ENCODE peak calls at places on chromosomes 3 and 15, in six cellular contexts. A, P, Q, S, W and M are unnamed samples.

GRCh38 chr15:40928975-40929729 is at the start of gene DLL4:
- DNase-seq in A (no peak), P (no peak), Q (peak), S (peak), W (peak), M (no peak)

GRCh38 chr3:118782755-118783202 is 251.9 kb downstream of the IGSF11 start:
- DNase-seq in A (no peak), P (no peak), Q (no peak), S (no peak), W (no peak), M (no peak)

GRCh38 chr3:154701055-154701454 is 271.1 kb upstream of the GPR149 start:
- DNase-seq in A (no peak), P (no peak), Q (no peak), S (no peak), W (peak), M (no peak)

GRCh38 chr3:120528163-120528562 is 68.0 kb upstream of the NDUFB4 start:
- DNase-seq in A (no peak), P (no peak), Q (no peak), S (no peak), W (no peak), M (no peak)

GRCh38 chr3:197525706-197526105 is 30.1 kb downstream of the BDH1 start:
- DNase-seq in A (peak), P (no peak), Q (peak), S (no peak), W (peak), M (no peak)

GRCh38 chr3:58536501-58537411 is at the start of gene ACOX2:
- DNase-seq in A (peak), P (no peak), Q (peak), S (peak), W (peak), M (no peak)

GRCh38 chr3:98563661-98564281 is 29.6 kb downstream of the CPOX start:
- DNase-seq in A (peak), P (peak), Q (peak), S (no peak), W (peak), M (peak)

GRCh38 chr3:51242939-51243338 is 142.2 kb upstream of the MANF start:
- DNase-seq in A (no peak), P (no peak), Q (no peak), S (no peak), W (no peak), M (no peak)

GRCh38 chr3:108569336-108569735 is 19.9 kb downstream of the CIP2A start:
- DNase-seq in A (no peak), P (no peak), Q (no peak), S (no peak), W (no peak), M (no peak)

GRCh38 chr3:113151475-113152031 is 59.8 kb upstream of the BOC start:
- DNase-seq in A (no peak), P (no peak), Q (no peak), S (no peak), W (no peak), M (no peak)

GRCh38 chr3:45124379-45124778 is 21.8 kb downstream of the CDCP1 start:
- DNase-seq in A (peak), P (no peak), Q (peak), S (no peak), W (peak), M (peak)

GRCh38 chr3:187767266-187768032 is 22.2 kb upstream of the BCL6 start:
- DNase-seq in A (peak), P (no peak), Q (peak), S (no peak), W (peak), M (no peak)

GRCh38 chr15:50355612-50355905 is 561 bp upstream of the GABPB1 start:
- DNase-seq in A (no peak), P (no peak), Q (no peak), S (no peak), W (no peak), M (no peak)

GRCh38 chr15:86691091-86691490 is 611.4 kb downstream of the AGBL1 start:
- DNase-seq in A (no peak), P (no peak), Q (no peak), S (no peak), W (no peak), M (no peak)